ENCODE peak calls at places on chromosomes 3 and 15, in four cellular contexts. B is kidney, Z is right cardiac atrium, X is tibial artery. M is an unnamed sample.

GRCh38 chr3:62445267-62445666 is 71.9 kb upstream of the FEZF2 start:
- DNase-seq in B (no peak), X (no peak), Z (no peak), M (no peak)

GRCh38 chr15:78461171-78461881 is 23.3 kb downstream of the IREB2 start:
- DNase-seq in B (no peak), X (no peak), Z (no peak), M (no peak)

GRCh38 chr3:72767927-72768880 is 80.0 kb downstream of the SHQ1 start:
- DNase-seq in X (no peak), B (no peak), Z (no peak), M (no peak)

GRCh38 chr15:101242160-101242998 is 9.5 kb downstream of the CHSY1 start:
- DNase-seq in B (no peak), X (no peak), Z (no peak), M (peak; percentile 34)

GRCh38 chr3:133986302-133986701 is 43.4 kb downstream of the SLCO2A1 start:
- DNase-seq in X (no peak), B (no peak), Z (no peak), M (no peak)

GRCh38 chr15:46682969-46683791 is 1034.1 kb upstream of the SEMA6D start:
- DNase-seq in B (no peak), Z (no peak), X (no peak), M (no peak)

GRCh38 chr3:107953707-107954106 is 137.1 kb downstream of the CD47 start:
- DNase-seq in X (no peak), B (no peak), Z (no peak), M (no peak)

GRCh38 chr3:49601358-49602048 is 47.2 kb downstream of the BSN start:
- DNase-seq in Z (no peak), B (no peak), X (no peak), M (no peak)

GRCh38 chr15:29103825-29104565 is 165.6 kb downstream of the NSMCE3 start:
- DNase-seq in X (no peak), Z (peak; percentile 77), B (peak; percentile 88), M (peak; percentile 57)

GRCh38 chr3:182083112-182083511 is 371.4 kb downstream of the SOX2 start:
- DNase-seq in B (no peak), Z (no peak), X (no peak), M (no peak)

GRCh38 chr3:40720351-40720750 is 195.6 kb downstream of the ZNF621 start:
- DNase-seq in B (no peak), X (no peak), Z (no peak), M (no peak)

GRCh38 chr15:55916666-55917409 is 76.6 kb downstream of the NEDD4 start:
- DNase-seq in X (no peak), Z (no peak), B (no peak), M (no peak)

GRCh38 chr3:128051459-128051836 is 789 bp upstream of the SEC61A1 start:
- DNase-seq in B (no peak), Z (no peak), X (no peak), M (no peak)

GRCh38 chr3:14804835-14805780 is 13.7 kb upstream of the FGD5 start:
- DNase-seq in B (no peak), Z (no peak), X (no peak), M (no peak)

GRCh38 chr3:318903-319302 is 122.3 kb downstream of the CHL1 start:
- DNase-seq in Z (no peak), B (no peak), X (no peak), M (no peak)

GRCh38 chr3:133412511-133413165 is 12.8 kb downstream of the BFSP2 start:
- DNase-seq in B (no peak), Z (peak; percentile 29), X (no peak), M (no peak)

GRCh38 chr15:91192285-91193058 is 92.4 kb downstream of the SV2B start:
- DNase-seq in X (no peak), B (no peak), Z (no peak), M (no peak)

GRCh38 chr3:124295358-124295757 is 303.4 kb upstream of the ROPN1 start:
- DNase-seq in B (no peak), X (no peak), Z (no peak), M (no peak)

GRCh38 chr3:135503429-135504083 is 462.0 kb upstream of the PPP2R3A start:
- DNase-seq in X (peak; percentile 24), B (peak; percentile 87), Z (peak; percentile 44), M (peak; percentile 47)

GRCh38 chr3:151372063-151372820 is 12.3 kb downstream of the P2RY12 start:
- DNase-seq in X (no peak), B (no peak), Z (no peak), M (no peak)

GRCh38 chr3:45088959-45089358 is 57.2 kb downstream of the CDCP1 start:
- DNase-seq in Z (no peak), X (no peak), B (no peak), M (no peak)

GRCh38 chr3:10150987-10151386 is 9.4 kb downstream of the VHL start:
- DNase-seq in Z (no peak), B (no peak), X (no peak), M (no peak)

GRCh38 chr3:19216669-19217337 is 68.5 kb downstream of the KCNH8 start:
- DNase-seq in X (peak; percentile 47), B (peak; percentile 51), Z (peak; percentile 56), M (peak; percentile 46)

GRCh38 chr3:147941984-147942383 is 532.8 kb downstream of the ZIC1 start:
- DNase-seq in Z (no peak), X (no peak), B (no peak), M (no peak)

GRCh38 chr3:195197764-195198423 is 73.1 kb downstream of the XXYLT1 start:
- DNase-seq in Z (no peak), B (peak; percentile 25), X (no peak), M (no peak)

GRCh38 chr3:158701666-158702065 is 29.2 kb upstream of the LXN start:
- DNase-seq in B (no peak), X (no peak), Z (no peak), M (no peak)

GRCh38 chr3:107927361-107928083 is 163.3 kb downstream of the CD47 start:
- DNase-seq in B (peak; percentile 87), Z (peak; percentile 70), X (peak; percentile 53), M (peak; percentile 43)

GRCh38 chr3:190321789-190322603 is at the start of gene CLDN1:
- DNase-seq in B (peak; percentile 94), X (peak; percentile 77), Z (peak; percentile 84), M (peak; percentile 81)

GRCh38 chr3:190322604-190323240 is 476 bp upstream of the CLDN1 start:
- DNase-seq in X (no peak), B (no peak), Z (no peak), M (no peak)

GRCh38 chr3:190318666-190319065 is 3.6 kb downstream of the CLDN1 start:
- DNase-seq in Z (no peak), B (no peak), X (no peak), M (no peak)

GRCh38 chr3:190319660-190320059 is 2.6 kb downstream of the CLDN1 start:
- DNase-seq in B (no peak), X (no peak), Z (no peak), M (no peak)

GRCh38 chr3:190320594-190321362 is 1.5 kb downstream of the CLDN1 start:
- DNase-seq in X (no peak), B (no peak), Z (no peak), M (no peak)
- H3K4me3 ChIP-seq in X (no peak overlapping the region), B (peak overlapping the region; percentile 5), Z (no peak overlapping the region), M (no peak overlapping the region)

DNA sequence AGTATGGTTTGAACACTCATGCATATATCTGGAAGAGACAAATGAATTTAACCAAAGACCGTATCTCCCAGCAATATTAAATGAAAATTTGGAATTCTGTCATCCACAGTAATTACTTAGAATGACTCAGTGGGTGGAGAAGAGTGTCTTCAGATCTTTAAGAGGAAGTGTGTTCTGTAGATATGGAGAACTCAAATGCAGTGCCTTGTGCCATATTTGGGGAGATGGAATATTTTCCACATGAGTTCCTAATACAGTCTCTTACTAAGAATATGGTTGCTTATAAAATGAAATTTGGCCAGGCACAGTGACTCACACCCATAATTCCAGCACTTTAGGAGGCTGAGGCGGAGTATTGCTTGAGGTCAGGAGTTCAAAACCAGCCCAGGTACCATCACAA is 40.5 kb downstream of the ANO10 start:
- DNase-seq in Z (no peak), X (no peak), B (no peak), M (no peak)
- H3K4me1 ChIP-seq in Z (no peaks in the 10 kb centered on the region), X (peaks cover 27% of the 10 kb centered on the region), B (no peaks in the 10 kb centered on the region), M (no peaks in the 10 kb centered on the region)

DNA sequence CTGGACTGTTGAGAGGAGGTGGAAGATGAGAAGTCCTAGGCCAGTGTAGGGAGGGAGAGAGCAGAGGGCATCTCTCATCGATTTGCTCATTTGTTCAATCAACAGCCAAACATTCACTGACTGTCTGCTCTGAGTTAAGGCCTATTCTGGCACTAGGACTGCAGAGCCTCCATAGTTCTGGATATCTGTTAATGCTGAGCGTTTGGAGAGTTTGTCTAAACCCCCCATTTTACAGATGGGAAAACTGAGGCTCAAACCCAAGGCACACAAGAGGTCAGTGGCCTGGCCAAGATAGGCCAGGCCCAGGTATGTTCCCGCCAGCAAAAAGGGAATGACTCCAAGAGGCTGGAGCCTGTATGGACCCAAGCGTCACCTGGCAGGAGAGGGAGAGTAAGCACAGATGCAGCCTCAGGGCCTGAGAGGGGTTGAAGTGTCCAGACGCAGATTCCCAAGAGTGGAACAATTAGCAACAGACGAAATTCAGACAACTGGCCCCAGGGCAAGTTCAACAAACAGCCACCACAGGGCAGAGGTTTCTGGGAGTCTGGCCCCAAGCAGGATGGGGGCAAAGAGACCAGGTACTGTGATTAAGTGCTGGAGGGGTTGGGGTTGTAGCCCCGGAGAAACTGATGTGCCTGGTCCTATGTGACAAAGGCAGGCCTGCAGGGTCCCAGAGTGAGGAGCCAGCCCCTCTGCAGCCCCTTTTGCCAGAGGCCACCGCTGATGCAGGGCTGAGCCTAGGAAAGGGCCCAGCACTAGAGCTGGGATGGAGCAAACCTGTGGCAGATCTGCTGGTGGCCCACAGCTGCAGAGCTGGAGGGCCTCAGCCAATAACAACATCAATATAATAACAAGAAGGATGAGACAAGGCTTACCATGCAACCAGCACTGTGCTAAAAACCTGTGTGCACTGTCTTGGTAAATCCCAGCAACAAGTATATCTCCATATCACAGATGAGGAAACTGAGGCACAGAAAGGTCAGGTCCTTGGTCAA is 245.1 kb upstream of the TLE3 start:
- DNase-seq in Z (no peak), B (no peak), X (no peak), M (no peak)
- H3K4me3 ChIP-seq in Z (no peak overlapping the region), B (no peak overlapping the region), X (no peak overlapping the region), M (no peak overlapping the region)

GRCh38 chr3:32411442-32411841 is 19.8 kb downstream of the CMTM7 start:
- DNase-seq in X (no peak), Z (no peak), B (no peak), M (no peak)
- H3K4me1 ChIP-seq in X (no peaks in the 10 kb centered on the region), Z (peaks cover 10% of the 10 kb centered on the region), B (peaks cover 5% of the 10 kb centered on the region), M (peaks cover 19% of the 10 kb centered on the region)

DNA sequence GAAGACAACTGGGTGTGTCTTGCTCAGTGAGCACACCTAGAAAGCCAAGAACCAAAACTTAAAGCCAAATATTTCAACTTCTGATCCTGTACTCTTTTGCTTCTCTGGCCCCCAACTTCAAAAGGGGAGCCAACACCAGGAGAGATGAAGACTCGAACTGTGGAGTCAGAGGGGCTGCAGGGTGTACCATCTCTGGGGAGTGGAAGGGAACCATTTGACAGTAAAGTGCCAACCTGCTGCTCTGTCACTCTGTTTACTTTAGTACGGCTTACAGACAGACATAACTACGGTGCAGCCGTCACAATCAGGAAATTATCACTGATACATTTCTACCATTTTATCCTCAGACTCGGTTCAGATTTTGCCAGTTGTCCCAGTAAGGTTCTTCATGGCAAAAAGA is 1.6 kb downstream of the FBXO22 start:
- DNase-seq in Z (no peak), X (no peak), B (no peak), M (no peak)
- H3K4me3 ChIP-seq in Z (no peak overlapping the region), X (no peak overlapping the region), B (no peak overlapping the region), M (no peak overlapping the region)

DNA sequence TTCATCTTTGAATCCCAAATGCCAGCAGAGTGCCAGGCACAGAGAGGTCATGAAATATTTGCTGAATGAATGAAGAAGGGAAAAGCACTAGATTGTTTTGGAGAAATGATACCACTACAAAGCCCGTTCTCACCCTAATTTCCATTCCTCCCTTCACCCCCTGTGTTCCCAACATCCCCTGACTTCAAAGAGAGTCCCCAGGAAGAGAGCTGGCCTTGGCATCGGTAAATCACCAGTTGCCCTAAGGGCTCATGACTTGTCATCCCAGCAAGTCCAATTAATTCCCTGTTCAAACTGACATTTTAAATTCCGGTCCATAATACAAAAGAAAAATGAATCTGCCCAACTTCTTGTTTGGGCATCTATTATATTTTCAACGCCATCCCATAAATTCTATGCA is 64.0 kb upstream of the TSC22D2 start:
- DNase-seq in Z (no peak), B (no peak), X (no peak), M (no peak)
- H3K4me1 ChIP-seq in Z (no peaks in the 10 kb centered on the region), B (no peaks in the 10 kb centered on the region), X (peaks cover 29% of the 10 kb centered on the region), M (peaks cover 10% of the 10 kb centered on the region)

M was measured in heart right ventricle.